ENCODE peak calls at places on chromosome 6, in ten cellular contexts. J, B, E, H, S, N, L, R, I and T are unnamed samples.

GRCh38 chr6:164286021-164286420 is 871.5 kb downstream of the QKI start:
- DNase-seq in J (no peak), B (no peak), E (no peak), H (no peak), S (no peak), N (no peak), L (no peak), R (peak), I (no peak), T (no peak)

GRCh38 chr6:159043236-159043635 is 1.6 kb downstream of the TAGAP start:
- DNase-seq in J (no peak), B (no peak), E (no peak), H (no peak), S (no peak), N (no peak), L (no peak), R (no peak), I (no peak), T (no peak)

GRCh38 chr6:39707962-39708683 is 17.1 kb downstream of the KIF6 start:
- DNase-seq in J (no peak), B (no peak), E (no peak), H (no peak), S (no peak), N (no peak), L (no peak), R (no peak), I (peak), T (no peak)

GRCh38 chr6:158383542-158383941 is 71.3 kb downstream of the TULP4 start:
- DNase-seq in J (no peak), B (no peak), E (no peak), H (no peak), S (no peak), N (no peak), L (no peak), R (no peak), I (no peak), T (no peak)

GRCh38 chr6:77322604-77323003 is 140.7 kb downstream of the HTR1B start:
- DNase-seq in J (no peak), B (no peak), E (no peak), H (no peak), S (no peak), N (no peak), L (no peak), R (no peak), I (no peak), T (no peak)

GRCh38 chr6:37177083-37177949 is 7.4 kb downstream of the PIM1 start:
- DNase-seq in J (peak), B (no peak), E (no peak), H (no peak), S (no peak), N (no peak), L (no peak), R (no peak), I (no peak), T (no peak)

GRCh38 chr6:117498159-117498558 is 15.7 kb downstream of the DCBLD1 start:
- DNase-seq in J (no peak), B (no peak), E (peak), H (no peak), S (no peak), N (no peak), L (no peak), R (no peak), I (no peak), T (no peak)

GRCh38 chr6:113381232-113381631 is 475.9 kb upstream of the MARCKS start:
- DNase-seq in J (no peak), B (no peak), E (peak), H (no peak), S (no peak), N (no peak), L (no peak), R (no peak), I (no peak), T (no peak)

GRCh38 chr6:35833534-35833933 is 28.4 kb downstream of the LHFPL5 start:
- DNase-seq in J (no peak), B (no peak), E (no peak), H (no peak), S (no peak), N (no peak), L (no peak), R (no peak), I (peak), T (no peak)

GRCh38 chr6:25022140-25022553 is 86.4 kb upstream of the RIPOR2 start:
- DNase-seq in J (no peak), B (no peak), E (no peak), H (no peak), S (no peak), N (no peak), L (no peak), R (no peak), I (no peak), T (no peak)

GRCh38 chr6:36239710-36240256 is 30.1 kb upstream of the PNPLA1 start:
- DNase-seq in J (no peak), B (no peak), E (no peak), H (no peak), S (no peak), N (no peak), L (no peak), R (no peak), I (no peak), T (no peak)

GRCh38 chr6:64680446-64680845 is 1026.6 kb downstream of the EYS start:
- DNase-seq in J (no peak), B (no peak), E (peak), H (no peak), S (no peak), N (no peak), L (no peak), R (no peak), I (no peak), T (no peak)

GRCh38 chr6:105243487-105243886 is 63.7 kb upstream of the POPDC3 start:
- DNase-seq in J (no peak), B (no peak), E (no peak), H (no peak), S (no peak), N (no peak), L (no peak), R (no peak), I (no peak), T (no peak)

GRCh38 chr6:24740861-24741260 is 21.9 kb upstream of the C6orf62 start:
- DNase-seq in J (no peak), B (no peak), E (peak), H (no peak), S (no peak), N (no peak), L (no peak), R (no peak), I (no peak), T (no peak)

GRCh38 chr6:17278289-17279061 is 2.7 kb upstream of the RBM24 start:
- DNase-seq in J (no peak), B (no peak), E (peak), H (no peak), S (no peak), N (no peak), L (no peak), R (no peak), I (peak), T (no peak)

GRCh38 chr6:23621026-23621425 is 505.0 kb upstream of the NRSN1 start:
- DNase-seq in J (no peak), B (no peak), E (no peak), H (no peak), S (no peak), N (no peak), L (no peak), R (no peak), I (no peak), T (no peak)

GRCh38 chr6:158649289-158650143 is at the start of gene SYTL3:
- DNase-seq in J (peak), B (no peak), E (no peak), H (no peak), S (peak), N (peak), L (peak), R (no peak), I (no peak), T (no peak)

GRCh38 chr6:121647905-121648304 is 212.5 kb downstream of the GJA1 start:
- DNase-seq in J (no peak), B (no peak), E (no peak), H (no peak), S (no peak), N (no peak), L (no peak), R (no peak), I (no peak), T (no peak)

GRCh38 chr6:79077680-79078056 is 386 bp downstream of the PHIP start:
- DNase-seq in J (peak), B (peak), E (peak), H (no peak), S (peak), N (no peak), L (peak), R (peak), I (no peak), T (no peak)

GRCh38 chr6:39228992-39229767 is at the start of gene KCNK5:
- DNase-seq in J (peak), B (peak), E (peak), H (no peak), S (peak), N (peak), L (peak), R (peak), I (no peak), T (peak)

GRCh38 chr6:143160439-143161220 is 99.9 kb downstream of the AIG1 start:
- DNase-seq in J (no peak), B (no peak), E (no peak), H (no peak), S (no peak), N (no peak), L (no peak), R (no peak), I (no peak), T (no peak)

GRCh38 chr6:120304223-120304622 is 954.7 kb upstream of the MAN1A1 start:
- DNase-seq in J (no peak), B (no peak), E (no peak), H (no peak), S (no peak), N (no peak), L (no peak), R (no peak), I (no peak), T (no peak)

GRCh38 chr6:155245871-155246270 is 17.9 kb upstream of the CLDN20 start:
- DNase-seq in J (no peak), B (no peak), E (no peak), H (no peak), S (no peak), N (no peak), L (no peak), R (no peak), I (peak), T (no peak)

GRCh38 chr6:157151989-157152388 is 171.3 kb downstream of the TMEM242 start:
- DNase-seq in J (no peak), B (no peak), E (peak), H (no peak), S (no peak), N (no peak), L (no peak), R (no peak), I (peak), T (no peak)

GRCh38 chr6:170189236-170189635 is 101.6 kb downstream of the DLL1 start:
- DNase-seq in J (no peak), B (no peak), E (no peak), H (no peak), S (no peak), N (peak), L (no peak), R (no peak), I (no peak), T (no peak)

GRCh38 chr6:138805431-138805830 is 9.5 kb downstream of the ECT2L start:
- DNase-seq in J (no peak), B (no peak), E (no peak), H (no peak), S (no peak), N (no peak), L (no peak), R (no peak), I (peak), T (no peak)

GRCh38 chr6:56370591-56371198 is 123.3 kb upstream of the COL21A1 start:
- DNase-seq in J (peak), B (no peak), E (peak), H (no peak), S (no peak), N (no peak), L (no peak), R (peak), I (peak), T (no peak)

GRCh38 chr6:141598487-141598886 is 534.2 kb upstream of the GJE1 start:
- DNase-seq in J (no peak), B (no peak), E (peak), H (no peak), S (no peak), N (no peak), L (no peak), R (no peak), I (no peak), T (no peak)

GRCh38 chr6:30612213-30612612 is 4.8 kb downstream of the PPP1R10 start:
- DNase-seq in J (no peak), B (no peak), E (peak), H (no peak), S (no peak), N (no peak), L (no peak), R (peak), I (no peak), T (no peak)

GRCh38 chr6:56938634-56939294 is 16.1 kb upstream of the BEND6 start:
- DNase-seq in J (no peak), B (no peak), E (peak), H (no peak), S (no peak), N (no peak), L (no peak), R (no peak), I (peak), T (no peak)

GRCh38 chr6:33686981-33687975 is 24.2 kb downstream of the UQCC2 start:
- DNase-seq in J (no peak), B (no peak), E (no peak), H (no peak), S (no peak), N (no peak), L (no peak), R (no peak), I (no peak), T (no peak)

GRCh38 chr6:34676140-34676539 is 20.4 kb downstream of the ILRUN start:
- DNase-seq in J (no peak), B (no peak), E (no peak), H (no peak), S (no peak), N (no peak), L (no peak), R (no peak), I (no peak), T (no peak)